ENCODE peak calls at places on chromosomes 3 and 15, in nine cellular contexts. One of them, this sample, is unnamed.
A peak's percentile ranks its signal among the peaks of the same experiment; 100 is the strongest.

GRCh38 chr3:32045091-32045964 is 61.1 kb upstream of the GPD1L start:
- DNase-seq in PC-3: peak; percentile 92
- DNase-seq in HCT116: peak; percentile 8
- DNase-seq in PC-9: peak; percentile 90
- DNase-seq in hepatocyte: peak; percentile 80
- DNase-seq in GM23248: peak; percentile 45
- DNase-seq in SK-N-SH: peak; percentile 9
- DNase-seq in MM.1S: no peak
- DNase-seq in Karpas-422: no peak
- DNase-seq in this sample: no peak

GRCh38 chr3:56845505-56845904 is 43.8 kb upstream of the ARHGEF3 start:
- DNase-seq in PC-3: peak; percentile 53
- DNase-seq in HCT116: no peak
- DNase-seq in PC-9: no peak
- DNase-seq in hepatocyte: no peak
- DNase-seq in GM23248: peak; percentile 47
- DNase-seq in SK-N-SH: no peak
- DNase-seq in MM.1S: no peak
- DNase-seq in Karpas-422: no peak
- DNase-seq in this sample: no peak

GRCh38 chr3:66836363-66837152 is 161.5 kb upstream of the KBTBD8 start:
- DNase-seq in PC-3: peak; percentile 10
- DNase-seq in HCT116: no peak
- DNase-seq in PC-9: no peak
- DNase-seq in hepatocyte: no peak
- DNase-seq in GM23248: peak; percentile 23
- DNase-seq in SK-N-SH: no peak
- DNase-seq in MM.1S: no peak
- DNase-seq in Karpas-422: peak; percentile 63
- DNase-seq in this sample: no peak

GRCh38 chr15:39251413-39252197 is 329.3 kb upstream of the THBS1 start:
- DNase-seq in PC-3: no peak
- DNase-seq in HCT116: no peak
- DNase-seq in PC-9: no peak
- DNase-seq in hepatocyte: no peak
- DNase-seq in GM23248: no peak
- DNase-seq in SK-N-SH: no peak
- DNase-seq in MM.1S: no peak
- DNase-seq in Karpas-422: no peak
- DNase-seq in this sample: no peak

GRCh38 chr3:122996038-122996580 is 31.5 kb downstream of the SEMA5B start:
- DNase-seq in PC-3: no peak
- DNase-seq in HCT116: no peak
- DNase-seq in PC-9: no peak
- DNase-seq in hepatocyte: peak; percentile 24
- DNase-seq in GM23248: no peak
- DNase-seq in SK-N-SH: no peak
- DNase-seq in MM.1S: no peak
- DNase-seq in Karpas-422: no peak
- DNase-seq in this sample: no peak

GRCh38 chr3:16101295-16102186 is 72.9 kb upstream of the GALNT15 start:
- DNase-seq in PC-3: peak; percentile 98
- DNase-seq in HCT116: peak; percentile 97
- DNase-seq in PC-9: peak; percentile 93
- DNase-seq in hepatocyte: peak; percentile 77
- DNase-seq in GM23248: peak; percentile 35
- DNase-seq in SK-N-SH: no peak
- DNase-seq in MM.1S: no peak
- DNase-seq in Karpas-422: no peak
- DNase-seq in this sample: no peak

GRCh38 chr3:84965141-84965540 is 6.4 kb downstream of the CADM2 start:
- DNase-seq in PC-3: peak; percentile 47
- DNase-seq in HCT116: no peak
- DNase-seq in PC-9: no peak
- DNase-seq in hepatocyte: no peak
- DNase-seq in GM23248: no peak
- DNase-seq in SK-N-SH: peak; percentile 63
- DNase-seq in MM.1S: peak; percentile 31
- DNase-seq in Karpas-422: peak; percentile 48
- DNase-seq in this sample: no peak

GRCh38 chr3:27025718-27026117 is 343.5 kb downstream of the NEK10 start:
- DNase-seq in PC-3: no peak
- DNase-seq in HCT116: no peak
- DNase-seq in PC-9: no peak
- DNase-seq in hepatocyte: no peak
- DNase-seq in GM23248: no peak
- DNase-seq in SK-N-SH: no peak
- DNase-seq in MM.1S: no peak
- DNase-seq in Karpas-422: no peak
- DNase-seq in this sample: no peak

GRCh38 chr3:41163399-41163798 is 35.9 kb upstream of the CTNNB1 start:
- DNase-seq in PC-3: no peak
- DNase-seq in HCT116: no peak
- DNase-seq in PC-9: no peak
- DNase-seq in hepatocyte: peak; percentile 37
- DNase-seq in GM23248: no peak
- DNase-seq in SK-N-SH: no peak
- DNase-seq in MM.1S: no peak
- DNase-seq in Karpas-422: no peak
- DNase-seq in this sample: no peak
- H3K9me2 ChIP-seq in PC-3: no peaks in the 10 kb centered on the region
- H3K9me2 ChIP-seq in HCT116: no peaks in the 10 kb centered on the region
- H3K9me2 ChIP-seq in PC-9: no peaks in the 10 kb centered on the region
- H3K9me2 ChIP-seq in hepatocyte: no peaks in the 10 kb centered on the region
- H3K9me2 ChIP-seq in GM23248: no peaks in the 10 kb centered on the region
- H3K9me2 ChIP-seq in SK-N-SH: no peaks in the 10 kb centered on the region
- H3K9me2 ChIP-seq in MM.1S: no peaks in the 10 kb centered on the region
- H3K9me2 ChIP-seq in Karpas-422: no peaks in the 10 kb centered on the region
- H3K9me2 ChIP-seq in this sample: no peaks in the 10 kb centered on the region

DNA sequence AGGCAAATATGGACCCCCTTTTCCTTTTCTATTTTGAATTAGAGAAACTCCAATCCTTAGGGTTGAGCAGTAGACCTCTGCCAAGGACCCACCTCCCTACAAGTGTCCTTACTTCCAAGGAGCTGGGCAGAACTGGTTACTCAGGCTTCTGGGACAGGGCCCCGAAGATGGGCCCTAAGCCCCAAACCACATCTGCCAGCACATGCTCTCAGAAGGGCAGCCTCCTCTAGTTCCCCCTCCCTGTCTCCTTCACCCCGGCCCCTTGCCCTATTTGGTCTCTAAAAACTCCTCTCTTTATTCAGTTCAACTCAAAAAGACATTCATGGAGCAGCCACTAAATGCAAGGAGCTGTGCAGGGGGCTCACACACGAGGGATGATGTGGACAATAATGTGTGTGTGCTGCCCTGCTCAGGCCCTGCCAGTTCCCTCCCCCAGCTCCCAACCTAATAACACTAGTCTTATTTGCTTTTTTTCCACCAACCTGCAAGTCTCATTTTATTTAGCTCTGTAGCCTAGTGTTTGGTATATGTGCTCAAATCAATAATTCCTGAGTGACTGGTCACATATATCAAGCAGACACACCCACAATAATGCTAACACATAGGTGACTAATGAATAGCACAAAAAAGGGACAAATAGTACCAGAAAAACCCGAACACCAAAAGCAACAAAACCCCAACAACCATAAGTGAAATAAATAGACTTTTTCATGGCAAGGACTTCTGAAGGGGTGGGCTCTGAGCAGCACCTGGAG is 12.2 kb downstream of the ZDHHC3 start:
- DNase-seq in PC-3: peak; percentile 82
- DNase-seq in HCT116: no peak
- DNase-seq in PC-9: peak; percentile 85
- DNase-seq in hepatocyte: no peak
- DNase-seq in GM23248: no peak
- DNase-seq in SK-N-SH: no peak
- DNase-seq in MM.1S: no peak
- DNase-seq in Karpas-422: no peak
- DNase-seq in this sample: no peak
- H3K4me2 ChIP-seq in PC-3: peak overlapping the region; percentile 73
- H3K4me2 ChIP-seq in HCT116: peak overlapping the region; percentile 12
- H3K4me2 ChIP-seq in PC-9: peak overlapping the region; percentile 65
- H3K4me2 ChIP-seq in hepatocyte: no peak overlapping the region
- H3K4me2 ChIP-seq in GM23248: no peak overlapping the region
- H3K4me2 ChIP-seq in SK-N-SH: no peak overlapping the region
- H3K4me2 ChIP-seq in MM.1S: no peak overlapping the region
- H3K4me2 ChIP-seq in Karpas-422: no peak overlapping the region
- H3K4me2 ChIP-seq in this sample: no peak overlapping the region

GRCh38 chr15:56985871-56986270 is 67.4 kb downstream of the TCF12 start:
- DNase-seq in PC-3: no peak
- DNase-seq in HCT116: no peak
- DNase-seq in PC-9: no peak
- DNase-seq in hepatocyte: no peak
- DNase-seq in GM23248: peak; percentile 54
- DNase-seq in SK-N-SH: no peak
- DNase-seq in MM.1S: no peak
- DNase-seq in Karpas-422: no peak
- DNase-seq in this sample: no peak

GRCh38 chr15:56987286-56987685 is 68.8 kb downstream of the TCF12 start:
- DNase-seq in PC-3: no peak
- DNase-seq in HCT116: no peak
- DNase-seq in PC-9: no peak
- DNase-seq in hepatocyte: no peak
- DNase-seq in GM23248: peak; percentile 47
- DNase-seq in SK-N-SH: no peak
- DNase-seq in MM.1S: no peak
- DNase-seq in Karpas-422: no peak
- DNase-seq in this sample: no peak

GRCh38 chr15:56988219-56988618 is 69.8 kb downstream of the TCF12 start:
- DNase-seq in PC-3: peak; percentile 14
- DNase-seq in HCT116: no peak
- DNase-seq in PC-9: no peak
- DNase-seq in hepatocyte: no peak
- DNase-seq in GM23248: no peak
- DNase-seq in SK-N-SH: no peak
- DNase-seq in MM.1S: no peak
- DNase-seq in Karpas-422: no peak
- DNase-seq in this sample: no peak

GRCh38 chr15:56982987-56983386 is 64.5 kb downstream of the TCF12 start:
- DNase-seq in PC-3: no peak
- DNase-seq in HCT116: no peak
- DNase-seq in PC-9: no peak
- DNase-seq in hepatocyte: no peak
- DNase-seq in GM23248: no peak
- DNase-seq in SK-N-SH: no peak
- DNase-seq in MM.1S: no peak
- DNase-seq in Karpas-422: no peak
- DNase-seq in this sample: no peak

DNA sequence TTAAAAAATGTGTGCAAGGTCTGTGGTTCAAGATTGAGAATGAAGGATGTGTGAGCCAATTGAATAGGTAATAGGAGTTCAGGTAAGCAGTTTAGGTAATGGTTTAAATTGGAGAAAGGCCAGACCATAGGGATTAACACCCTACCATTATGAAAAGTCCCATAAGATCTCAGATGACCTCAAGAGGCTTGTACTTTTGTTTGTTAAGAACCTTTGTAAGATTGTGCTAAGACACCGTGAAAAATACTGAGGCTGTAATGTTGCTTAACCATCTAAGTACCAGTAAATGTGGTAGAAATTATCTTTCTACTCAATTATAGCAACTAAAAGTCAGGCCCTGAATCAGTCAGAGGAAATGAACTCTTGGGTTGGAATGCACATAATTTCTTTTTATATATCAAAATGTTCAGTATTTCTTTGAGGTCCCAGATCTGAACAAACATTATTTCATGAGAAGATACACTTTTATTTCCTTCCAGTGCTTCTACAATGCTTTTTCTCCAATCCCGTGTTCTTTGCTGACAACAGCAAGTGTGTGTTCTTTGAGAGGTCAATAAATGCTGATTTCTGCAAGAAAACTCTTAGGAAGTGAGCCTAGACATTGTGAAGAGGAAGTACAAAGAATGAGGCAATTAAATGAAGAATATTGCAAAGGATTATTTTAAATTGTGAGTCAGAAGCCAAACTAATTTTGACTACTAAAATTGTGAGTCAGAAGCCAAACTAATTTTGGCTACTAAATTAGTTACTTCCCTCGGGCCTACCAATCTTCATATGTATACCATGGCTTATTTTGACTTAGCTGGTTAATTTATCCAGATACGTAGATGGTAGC is 66.5 kb downstream of the TCF12 start:
- DNase-seq in PC-3: peak; percentile 50
- DNase-seq in HCT116: no peak
- DNase-seq in PC-9: no peak
- DNase-seq in hepatocyte: no peak
- DNase-seq in GM23248: peak; percentile 79
- DNase-seq in SK-N-SH: no peak
- DNase-seq in MM.1S: no peak
- DNase-seq in Karpas-422: peak; percentile 86
- DNase-seq in this sample: no peak
- H3K9me3 ChIP-seq in PC-3: no peaks in the 10 kb centered on the region
- H3K9me3 ChIP-seq in HCT116: no peaks in the 10 kb centered on the region
- H3K9me3 ChIP-seq in PC-9: no peaks in the 10 kb centered on the region
- H3K9me3 ChIP-seq in hepatocyte: no peaks in the 10 kb centered on the region
- H3K9me3 ChIP-seq in GM23248: no peaks in the 10 kb centered on the region
- H3K9me3 ChIP-seq in SK-N-SH: no peaks in the 10 kb centered on the region
- H3K9me3 ChIP-seq in MM.1S: no peaks in the 10 kb centered on the region
- H3K9me3 ChIP-seq in Karpas-422: no peaks in the 10 kb centered on the region
- H3K9me3 ChIP-seq in this sample: no peaks in the 10 kb centered on the region

GRCh38 chr3:41162541-41162940 is 36.8 kb upstream of the CTNNB1 start:
- DNase-seq in PC-3: no peak
- DNase-seq in HCT116: no peak
- DNase-seq in PC-9: no peak
- DNase-seq in hepatocyte: no peak
- DNase-seq in GM23248: no peak
- DNase-seq in SK-N-SH: no peak
- DNase-seq in MM.1S: no peak
- DNase-seq in Karpas-422: no peak
- DNase-seq in this sample: no peak

GRCh38 chr3:41167722-41168497 is 31.4 kb upstream of the CTNNB1 start:
- DNase-seq in PC-3: no peak
- DNase-seq in HCT116: no peak
- DNase-seq in PC-9: no peak
- DNase-seq in hepatocyte: no peak
- DNase-seq in GM23248: no peak
- DNase-seq in SK-N-SH: no peak
- DNase-seq in MM.1S: no peak
- DNase-seq in Karpas-422: no peak
- DNase-seq in this sample: no peak

GRCh38 chr3:41169038-41169437 is 30.3 kb upstream of the CTNNB1 start:
- DNase-seq in PC-3: no peak
- DNase-seq in HCT116: no peak
- DNase-seq in PC-9: no peak
- DNase-seq in hepatocyte: peak; percentile 18
- DNase-seq in GM23248: peak; percentile 19
- DNase-seq in SK-N-SH: no peak
- DNase-seq in MM.1S: no peak
- DNase-seq in Karpas-422: no peak
- DNase-seq in this sample: no peak

GRCh38 chr3:41162981-41163380 is 36.3 kb upstream of the CTNNB1 start:
- DNase-seq in PC-3: no peak
- DNase-seq in HCT116: no peak
- DNase-seq in PC-9: no peak
- DNase-seq in hepatocyte: no peak
- DNase-seq in GM23248: no peak
- DNase-seq in SK-N-SH: no peak
- DNase-seq in MM.1S: no peak
- DNase-seq in Karpas-422: no peak
- DNase-seq in this sample: no peak

DNA sequence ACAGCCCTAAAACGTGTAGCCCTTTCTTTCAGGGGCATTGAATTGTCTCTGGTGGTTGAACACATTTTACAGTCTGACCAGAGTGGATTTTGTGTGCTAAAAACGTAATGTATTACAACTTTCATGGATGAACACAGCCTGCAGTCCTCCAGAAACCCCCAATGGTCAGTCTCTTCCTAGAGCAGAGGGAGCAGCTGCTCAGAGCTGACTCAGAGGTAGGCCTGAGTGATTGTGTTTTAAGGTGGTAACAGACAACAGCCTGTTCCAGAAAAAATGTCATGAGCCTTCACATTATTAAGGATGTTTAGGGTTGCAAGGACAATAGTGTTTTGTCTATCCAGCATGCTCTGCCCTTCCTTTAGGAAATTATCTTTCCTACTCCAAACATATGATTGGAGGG is 34.5 kb upstream of the CTNNB1 start:
- DNase-seq in PC-3: no peak
- DNase-seq in HCT116: no peak
- DNase-seq in PC-9: no peak
- DNase-seq in hepatocyte: no peak
- DNase-seq in GM23248: no peak
- DNase-seq in SK-N-SH: no peak
- DNase-seq in MM.1S: no peak
- DNase-seq in Karpas-422: no peak
- DNase-seq in this sample: no peak
- H3K9me2 ChIP-seq in PC-3: no peaks in the 10 kb centered on the region
- H3K9me2 ChIP-seq in HCT116: no peaks in the 10 kb centered on the region
- H3K9me2 ChIP-seq in PC-9: no peaks in the 10 kb centered on the region
- H3K9me2 ChIP-seq in hepatocyte: no peaks in the 10 kb centered on the region
- H3K9me2 ChIP-seq in GM23248: peaks cover 3% of the 10 kb centered on the region
- H3K9me2 ChIP-seq in SK-N-SH: no peaks in the 10 kb centered on the region
- H3K9me2 ChIP-seq in MM.1S: no peaks in the 10 kb centered on the region
- H3K9me2 ChIP-seq in Karpas-422: no peaks in the 10 kb centered on the region
- H3K9me2 ChIP-seq in this sample: no peaks in the 10 kb centered on the region